ENCODE peak calls at places on chromosomes 5 and 9, in nine cellular contexts. S is GM23248, U is HCT116, T is adipocyte, M is endothelial cell of umbilical vein, C is fibroblast of lung, R is HepG2, X is K562, D is psoas muscle. J is an unnamed sample. For H3K4me1, the result is how much of the 10 kb centered on the place peaks cover.

GRCh38 chr5:127010362-127010761 is 20.0 kb downstream of the MARCHF3 start:
- DNase-seq in C (no peak), T (no peak), D (no peak), M (no peak), X (no peak), S (peak), U (no peak), R (no peak), J (no peak)

GRCh38 chr9:129006328-129007034 is 21.6 kb downstream of the SH3GLB2 start:
- DNase-seq in X (peak), R (peak), U (peak), D (peak), M (peak), C (peak), T (peak), S (peak), J (peak)

GRCh38 chr5:54595724-54596123 is 78.2 kb downstream of the SNX18 start:
- DNase-seq in D (no peak), U (no peak), T (no peak), C (no peak), R (no peak), S (peak), X (no peak), M (no peak), J (no peak)

GRCh38 chr9:136218673-136219072 is 13.7 kb upstream of the LHX3 start:
- DNase-seq in D (no peak), S (no peak), C (no peak), U (no peak), M (no peak), X (no peak), T (no peak), R (no peak), J (no peak)

GRCh38 chr5:99460701-99461100 is 531.9 kb upstream of the CHD1 start:
- DNase-seq in R (no peak), C (no peak), D (no peak), U (no peak), T (no peak), S (no peak), X (no peak), M (peak), J (no peak)

GRCh38 chr5:167839065-167839464 is 452.4 kb upstream of the WWC1 start:
- DNase-seq in S (peak), D (no peak), R (no peak), M (no peak), C (no peak), T (no peak), U (no peak), X (no peak), J (no peak)

GRCh38 chr9:121566401-121567141 is 66.9 kb upstream of the GGTA1 start:
- DNase-seq in T (peak), R (no peak), C (peak), X (no peak), U (no peak), M (peak), D (peak), S (peak), J (peak)

GRCh38 chr9:134325096-134325812 is 1.0 kb upstream of the RXRA start:
- DNase-seq in R (no peak), U (no peak), T (peak), S (peak), X (peak), C (peak), M (peak), D (peak), J (peak)

GRCh38 chr9:16825971-16826370 is 44.5 kb downstream of the BNC2 start:
- DNase-seq in S (peak), T (peak), R (no peak), M (no peak), U (no peak), D (no peak), X (no peak), C (peak), J (no peak)

GRCh38 chr5:111853748-111854147 is 96.8 kb upstream of the NREP start:
- DNase-seq in U (no peak), R (no peak), D (no peak), C (peak), X (no peak), M (no peak), T (no peak), S (no peak), J (no peak)

GRCh38 chr9:105244996-105245719 is 707 bp downstream of the SLC44A1 start:
- DNase-seq in U (no peak), S (peak), X (no peak), M (peak), T (peak), C (no peak), D (peak), R (no peak), J (peak)
- H3K4me1 ChIP-seq in U (under half), S (under half), X (under half), M (under half), T (half or more), C (under half), D (under half), R (half or more), J (under half)

GRCh38 chr5:10567781-10568321 is 4.0 kb downstream of the ANKRD33B start:
- DNase-seq in T (peak), M (no peak), U (no peak), S (peak), R (no peak), D (no peak), X (peak), C (peak), J (no peak)
- H3K4me3 ChIP-seq in T (peak), M (no peak), U (no peak), S (no peak), R (no peak), D (peak), X (no peak), C (peak), J (no peak)

GRCh38 chr5:102048940-102049339 is 247.1 kb downstream of the SLCO4C1 start:
- DNase-seq in T (no peak), R (no peak), S (no peak), U (peak), C (peak), D (no peak), X (no peak), M (no peak), J (no peak)

DNA sequence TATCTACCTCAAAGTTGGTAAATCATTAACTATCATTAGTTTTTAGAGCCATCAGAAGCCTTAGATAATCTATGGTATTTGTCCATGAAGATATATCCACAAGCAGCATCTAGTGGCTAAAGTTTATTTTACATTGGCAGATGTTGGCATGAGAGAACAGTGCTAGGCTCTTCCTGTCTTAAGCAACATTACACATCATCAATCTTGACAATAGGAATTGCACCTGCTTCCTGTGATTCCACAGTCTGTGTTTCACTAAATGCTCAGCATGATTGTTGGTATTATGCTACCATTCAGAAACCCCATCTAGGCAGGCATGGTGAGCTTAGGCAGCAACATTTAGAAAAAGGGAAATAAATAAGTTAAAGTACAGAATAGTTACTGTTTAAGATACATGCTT is 246.6 kb downstream of the SLCO4C1 start:
- DNase-seq in U (no peak), T (no peak), R (no peak), C (no peak), M (no peak), S (no peak), D (no peak), X (no peak), J (no peak)
- H3K4me1 ChIP-seq in U (under half), T (under half), R (under half), C (under half), M (under half), S (under half), D (under half), X (under half), J (under half)

GRCh38 chr5:143636951-143637528 is 174.9 kb upstream of the HMHB1 start:
- DNase-seq in U (no peak), M (no peak), S (peak), D (no peak), R (peak), C (peak), T (peak), X (no peak), J (no peak)
- H3K4me3 ChIP-seq in U (no peak), M (no peak), S (peak), D (no peak), R (no peak), C (no peak), T (no peak), X (no peak), J (no peak)

DNA sequence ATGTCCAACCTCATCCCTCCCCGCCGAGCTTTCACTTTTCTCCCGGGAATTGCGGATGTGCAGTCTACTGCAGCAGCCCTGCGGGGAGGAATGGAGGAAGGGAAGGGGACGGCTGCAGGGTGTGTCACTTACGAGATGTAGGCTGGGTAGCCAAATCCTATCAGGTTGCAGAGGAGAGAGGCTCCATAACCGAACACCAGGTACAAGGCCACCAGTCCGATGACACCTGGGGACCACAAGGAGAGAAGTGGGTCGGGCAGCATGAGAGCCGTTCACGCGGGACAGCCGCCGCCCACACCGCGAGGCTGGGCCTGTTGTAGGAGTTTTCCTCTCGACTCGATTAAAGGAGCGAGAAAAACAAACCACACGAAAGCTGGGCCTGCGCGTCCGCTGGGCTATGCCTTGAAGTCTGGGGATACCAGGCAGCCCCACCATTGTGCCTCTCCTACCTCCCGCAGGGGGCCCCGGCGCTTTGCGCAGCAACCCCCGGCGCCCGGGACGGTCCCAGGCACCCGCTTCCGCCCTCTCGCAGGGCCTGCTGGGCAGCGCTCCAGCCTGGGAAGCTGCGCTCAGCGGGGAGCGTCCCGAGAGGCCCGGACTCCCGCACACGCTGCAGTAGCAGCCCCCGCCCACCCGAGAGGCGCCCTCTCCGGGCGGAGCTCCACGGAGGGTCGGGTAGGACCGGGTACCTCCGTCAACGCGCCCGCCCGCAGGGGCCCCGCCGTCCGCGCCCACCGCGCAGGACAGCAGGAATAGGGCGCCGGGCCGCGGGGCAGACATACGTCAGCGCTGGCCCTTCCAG is 795 bp downstream of the REEP5 start:
- DNase-seq in M (peak), C (peak), R (peak), S (peak), U (peak), T (peak), D (peak), X (peak), J (peak)
- H3K4me1 ChIP-seq in M (under half), C (under half), R (half or more), S (under half), U (under half), T (under half), D (under half), X (under half), J (under half)

GRCh38 chr9:68781866-68782265 is 76.8 kb downstream of the PIP5K1B start:
- DNase-seq in S (no peak), U (no peak), R (no peak), D (no peak), T (no peak), M (no peak), X (no peak), C (no peak), J (no peak)
- H3K4me3 ChIP-seq in S (peak), U (no peak), R (no peak), D (peak), T (no peak), M (no peak), X (no peak), C (peak), J (peak)

GRCh38 chr5:59489551-59489950 is 404.0 kb downstream of the PDE4D start:
- DNase-seq in C (no peak), S (peak), D (no peak), U (no peak), M (no peak), X (no peak), R (no peak), T (no peak), J (no peak)
- H3K4me1 ChIP-seq in C (under half), S (under half), D (under half), U (under half), M (under half), X (under half), R (under half), T (under half), J (under half)

J was measured in right cardiac atrium.